ENCODE peak calls at places on chromosome 17, in eight cellular contexts. G, N, A, W, D, H, L and Q are unnamed samples.

GRCh38 chr17:82384051-82384729 is 12.6 kb downstream of the UTS2R start:
- DNase-seq in G (no peak), N (no peak), A (no peak), W (no peak), D (no peak), H (no peak), L (no peak), Q (no peak)

GRCh38 chr17:13740692-13741091 is 139.0 kb upstream of the HS3ST3A1 start:
- DNase-seq in G (no peak), N (no peak), A (no peak), W (no peak), D (no peak), H (no peak), L (no peak), Q (no peak)

GRCh38 chr17:59791603-59792457 is 84.4 kb downstream of the VMP1 start:
- DNase-seq in G (no peak), N (no peak), A (no peak), W (no peak), D (no peak), H (no peak), L (no peak), Q (no peak)

GRCh38 chr17:27481327-27481726 is 25.1 kb downstream of the KSR1 start:
- DNase-seq in G (no peak), N (no peak), A (no peak), W (no peak), D (no peak), H (no peak), L (no peak), Q (peak)

GRCh38 chr17:45976755-45977505 is 22.1 kb upstream of the STH start:
- DNase-seq in G (no peak), N (no peak), A (no peak), W (peak), D (no peak), H (no peak), L (no peak), Q (peak)

GRCh38 chr17:21370430-21370829 is 5.7 kb upstream of the KCNJ12 start:
- DNase-seq in G (no peak), N (peak), A (no peak), W (peak), D (no peak), H (no peak), L (no peak), Q (peak)

GRCh38 chr17:50620237-50620636 is 14.4 kb upstream of the ABCC3 start:
- DNase-seq in G (no peak), N (no peak), A (no peak), W (no peak), D (no peak), H (no peak), L (no peak), Q (no peak)

GRCh38 chr17:42779304-42779941 is 987 bp upstream of the WNK4 start:
- DNase-seq in G (no peak), N (no peak), A (no peak), W (no peak), D (no peak), H (no peak), L (no peak), Q (no peak)

GRCh38 chr17:8421571-8421970 is 14.1 kb upstream of the NDEL1 start:
- DNase-seq in G (no peak), N (no peak), A (no peak), W (no peak), D (no peak), H (no peak), L (no peak), Q (no peak)

GRCh38 chr17:79026345-79027273 is 2.6 kb downstream of the C1QTNF1 start:
- DNase-seq in G (peak), N (no peak), A (peak), W (peak), D (peak), H (peak), L (no peak), Q (no peak)
- TF ChIP-seq POLR2A in G (no peak), N (no peak), A (no peak), W (no peak), D (no peak), H (no peak), L (peak), Q (no peak)

GRCh38 chr17:72423286-72423589 is 302.4 kb downstream of the SOX9 start:
- DNase-seq in G (no peak), N (no peak), A (no peak), W (no peak), D (no peak), H (no peak), L (no peak), Q (no peak)
- TF ChIP-seq POLR2A in G (no peak), N (no peak), A (no peak), W (no peak), D (no peak), H (no peak), L (no peak), Q (no peak)

GRCh38 chr17:62300697-62301096 is 79.7 kb upstream of the EFCAB3 start:
- DNase-seq in G (no peak), N (no peak), A (no peak), W (no peak), D (no peak), H (no peak), L (no peak), Q (no peak)
- TF ChIP-seq POLR2A in G (no peak), N (no peak), A (no peak), W (no peak), D (no peak), H (no peak), L (no peak), Q (no peak)

DNA sequence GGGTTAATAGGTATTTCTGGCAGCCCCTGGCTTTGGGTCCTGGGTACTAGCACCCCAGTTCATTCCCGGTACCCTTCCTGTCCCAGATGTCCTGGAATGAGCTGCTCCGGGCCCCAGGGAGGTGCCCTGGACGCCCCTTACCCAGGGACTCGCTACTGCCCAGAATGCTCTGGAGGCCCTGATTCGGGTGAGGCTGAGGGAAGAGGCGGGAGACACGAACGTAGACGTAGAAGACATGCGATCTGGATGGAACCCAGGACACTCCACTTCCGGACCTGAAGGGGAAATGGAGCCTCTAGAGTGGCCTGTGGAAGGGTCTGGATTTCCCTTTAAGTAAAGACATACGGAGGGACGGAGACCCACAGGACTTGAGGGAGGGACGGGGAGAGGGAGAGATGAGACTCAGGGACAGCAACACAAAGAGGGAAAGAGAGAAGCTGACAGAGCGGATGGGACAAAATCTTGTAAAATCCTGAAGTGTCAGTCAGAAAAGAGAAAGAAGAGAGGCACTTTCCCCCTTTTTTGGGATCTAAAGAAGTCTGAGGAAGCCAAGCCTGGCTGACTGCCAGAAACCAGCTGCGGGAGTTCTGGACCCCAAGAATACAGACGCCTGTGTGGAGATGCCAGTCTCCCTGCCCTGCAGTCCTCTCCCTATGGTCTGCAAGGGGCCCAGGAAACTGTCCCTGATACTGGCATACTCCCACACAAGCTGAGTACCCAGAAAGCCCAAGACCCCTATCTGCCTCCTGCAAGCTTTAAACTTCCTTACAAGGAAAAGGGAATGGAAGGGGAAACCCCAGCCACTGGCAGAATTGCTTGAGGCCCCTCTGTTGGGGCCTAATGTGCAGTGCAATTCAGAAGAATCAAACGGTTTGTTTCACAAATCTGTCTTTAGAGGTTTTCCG is 1.0 kb upstream of the HOXB13 start:
- DNase-seq in G (no peak), N (no peak), A (no peak), W (no peak), D (no peak), H (no peak), L (no peak), Q (no peak)
- TF ChIP-seq POLR2A in G (no peak), N (no peak), A (no peak), W (no peak), D (no peak), H (no peak), L (no peak), Q (no peak)

GRCh38 chr17:58147930-58148434 is at the start of gene OR4D1:
- DNase-seq in G (no peak), N (no peak), A (no peak), W (no peak), D (no peak), H (no peak), L (no peak), Q (no peak)
- TF ChIP-seq POLR2A in G (no peak), N (no peak), A (no peak), W (no peak), D (no peak), H (no peak), L (no peak), Q (no peak)

DNA sequence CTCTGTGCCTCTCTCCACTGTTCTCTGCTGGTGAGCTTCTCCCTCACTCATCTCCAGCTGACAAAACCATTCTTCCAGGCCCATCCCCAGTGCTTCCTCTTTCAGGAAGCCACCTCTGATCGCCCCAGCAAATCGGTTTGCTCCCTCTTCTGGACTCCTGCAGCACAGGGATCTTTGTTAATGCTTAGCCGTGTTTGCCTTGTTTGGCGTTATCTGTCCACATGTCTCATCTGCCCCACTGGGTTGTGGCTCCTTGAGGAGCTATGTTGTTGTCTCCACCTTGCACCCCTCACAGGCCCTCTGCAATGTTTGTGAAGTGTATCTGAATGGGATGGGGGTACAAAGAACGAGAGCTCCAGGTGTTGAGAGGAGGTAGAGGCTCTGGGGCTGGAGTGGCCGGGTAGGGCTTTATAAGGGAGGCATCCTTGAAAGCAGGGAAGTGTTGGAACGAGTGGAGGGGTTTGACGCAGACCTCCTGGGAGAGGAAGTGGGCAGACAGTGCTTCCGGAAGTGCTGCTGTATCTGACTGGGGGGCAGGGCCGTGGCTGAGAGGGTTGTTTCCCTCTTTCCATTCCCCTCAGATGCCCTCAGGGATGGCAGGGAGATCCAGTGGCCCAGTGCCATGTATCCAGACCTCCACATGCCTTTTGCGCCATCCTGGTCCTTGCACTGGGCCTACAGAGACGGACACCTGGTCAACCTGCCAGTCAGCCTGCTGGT is 27.8 kb downstream of the CASKIN2 start:
- DNase-seq in G (no peak), N (no peak), A (peak), W (peak), D (no peak), H (no peak), L (no peak), Q (no peak)
- TF ChIP-seq POLR2A in G (no peak), N (no peak), A (no peak), W (no peak), D (no peak), H (no peak), L (no peak), Q (no peak)

GRCh38 chr17:967122-967521 is 12.5 kb downstream of the NXN start:
- DNase-seq in G (no peak), N (no peak), A (no peak), W (no peak), D (no peak), H (no peak), L (no peak), Q (no peak)

GRCh38 chr17:969767-970387 is 9.7 kb downstream of the NXN start:
- DNase-seq in G (no peak), N (no peak), A (no peak), W (no peak), D (no peak), H (no peak), L (peak), Q (peak)

GRCh38 chr17:965311-965989 is 14.1 kb downstream of the NXN start:
- DNase-seq in G (no peak), N (no peak), A (no peak), W (no peak), D (no peak), H (no peak), L (no peak), Q (no peak)

GRCh38 chr17:970388-970768 is 9.2 kb downstream of the NXN start:
- DNase-seq in G (no peak), N (no peak), A (no peak), W (no peak), D (no peak), H (no peak), L (no peak), Q (no peak)

GRCh38 chr17:968812-969766 is 10.5 kb downstream of the NXN start:
- DNase-seq in G (no peak), N (no peak), A (no peak), W (no peak), D (no peak), H (no peak), L (no peak), Q (no peak)
- TF ChIP-seq POLR2A in G (no peak), N (no peak), A (no peak), W (no peak), D (no peak), H (no peak), L (no peak), Q (no peak)

GRCh38 chr17:74235040-74235581 is 21.7 kb downstream of the TTYH2 start:
- DNase-seq in G (no peak), N (no peak), A (no peak), W (no peak), D (no peak), H (no peak), L (no peak), Q (peak)
- TF ChIP-seq POLR2A in G (no peak), N (no peak), A (no peak), W (no peak), D (no peak), H (no peak), L (no peak), Q (no peak)

DNA sequence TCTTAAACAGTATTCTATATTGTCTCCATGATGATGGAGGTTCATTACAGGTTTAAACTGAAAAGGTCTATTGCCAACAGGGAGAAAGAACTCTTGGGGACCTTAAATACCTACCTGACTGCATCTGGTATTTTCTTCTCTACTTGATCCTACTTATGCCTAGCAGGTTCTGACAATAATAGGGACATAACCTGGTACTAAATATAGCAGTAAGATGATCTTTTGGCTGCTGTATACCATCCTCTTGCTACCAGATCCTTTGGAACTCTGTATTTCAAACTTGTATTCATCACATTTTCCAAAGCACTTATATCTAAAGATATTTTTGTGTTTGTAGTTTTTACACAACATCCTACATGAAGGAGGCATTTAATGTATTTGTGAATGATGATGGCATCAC is 146.5 kb upstream of the CORO6 start:
- DNase-seq in G (no peak), N (no peak), A (no peak), W (no peak), D (no peak), H (no peak), L (no peak), Q (no peak)
- TF ChIP-seq POLR2A in G (no peak), N (no peak), A (no peak), W (no peak), D (no peak), H (no peak), L (no peak), Q (no peak)